ENCODE peak calls at places on chromosomes 3 and 15, in nine cellular contexts. H is epithelial cell of proximal tubule; A is activated effector memory CD4-positive, alpha-beta T cell treated with Interleukin-2 at 50 U/mL for 16 hours; G is kidney glomerular epithelial cell; L is T follicular helper cell; Y is LoVo; T is HTR-8/SVneo; Q is activated CD8-positive, alpha-beta T cell treated with anti-CD3 and anti-CD28 coated beads, Interleukin-2, amount 10 ng/mL, durations not matched to agents 7 days and 5 days; K is EL. B is an unnamed sample.

GRCh38 chr3:140166908-140167599 is 232.1 kb downstream of the CLSTN2 start:
- DNase-seq in H (no peak), A (no peak), G (no peak), L (no peak), Y (no peak), T (no peak), Q (no peak), K (no peak), B (no peak)

GRCh38 chr15:63939531-63940130 is 105.9 kb upstream of the HERC1 start:
- DNase-seq in H (peak), A (peak), G (peak), L (no peak), Y (no peak), T (no peak), Q (no peak), K (peak), B (no peak)

GRCh38 chr15:64807751-64808222 is 17.7 kb downstream of the PIF1 start:
- DNase-seq in H (no peak), A (no peak), G (no peak), L (no peak), Y (no peak), T (no peak), Q (no peak), K (no peak), B (no peak)

GRCh38 chr3:54970895-54971294 is 43.0 kb upstream of the LRTM1 start:
- DNase-seq in H (no peak), A (no peak), G (no peak), L (no peak), Y (no peak), T (no peak), Q (no peak), K (peak), B (no peak)

GRCh38 chr15:26967719-26968269 is 3.2 kb upstream of the GABRG3 start:
- DNase-seq in H (no peak), A (no peak), G (no peak), L (no peak), Y (no peak), T (no peak), Q (no peak), K (no peak), B (no peak)

GRCh38 chr3:101966202-101966722 is 116.9 kb downstream of the NFKBIZ start:
- DNase-seq in H (no peak), A (no peak), G (no peak), L (no peak), Y (no peak), T (no peak), Q (no peak), K (no peak), B (no peak)

GRCh38 chr15:74172751-74173544 is 562 bp upstream of the ISLR start:
- DNase-seq in H (no peak), A (no peak), G (no peak), L (no peak), Y (no peak), T (no peak), Q (no peak), K (peak), B (no peak)

GRCh38 chr3:29567505-29567904 is 286.6 kb downstream of the RBMS3 start:
- DNase-seq in H (no peak), A (no peak), G (no peak), L (no peak), Y (no peak), T (no peak), Q (no peak), K (no peak), B (no peak)

GRCh38 chr15:81858586-81858985 is 187.2 kb downstream of the MEX3B start:
- DNase-seq in H (no peak), A (no peak), G (no peak), L (no peak), Y (no peak), T (no peak), Q (no peak), K (no peak), B (no peak)

B was measured in T-helper 17 cell.